ENCODE peak calls at places on chromosomes 7 and 10, in six cellular contexts. R is A549, Y is fibroblast of pulmonary artery, K is choroid plexus epithelial cell, H is astrocyte, S is IMR-90. C is an unnamed sample.
A peak's percentile ranks its signal among the peaks of the same experiment; 100 is the strongest.

GRCh38 chr7:108809356-108809755 is 239.7 kb downstream of the DNAJB9 start:
- DNase-seq in Y (no peak), R (no peak), S (no peak), H (no peak), K (no peak), C (peak; percentile 39)

GRCh38 chr10:48600645-48601505 is 4.0 kb downstream of the ARHGAP22 start:
- DNase-seq in H (no peak), S (no peak), Y (no peak), R (no peak), K (no peak), C (no peak)

GRCh38 chr10:26326874-26327273 is 110.3 kb downstream of the GAD2 start:
- DNase-seq in R (no peak), S (no peak), K (no peak), H (no peak), Y (no peak), C (no peak)

GRCh38 chr10:109987413-109987812 is 20.4 kb upstream of the ADD3 start:
- DNase-seq in H (peak; percentile 93), Y (peak; percentile 84), R (no peak), S (peak; percentile 89), K (peak; percentile 85), C (peak; percentile 67)

GRCh38 chr7:101146-101545 is 91.2 kb upstream of the FAM20C start:
- DNase-seq in Y (no peak), R (no peak), S (no peak), K (no peak), H (no peak), C (no peak)

GRCh38 chr10:88194041-88194887 is 330.8 kb downstream of the PTEN start:
- DNase-seq in Y (no peak), R (no peak), H (peak; percentile 12), K (no peak), S (peak; percentile 31), C (peak; percentile 26)

GRCh38 chr7:18590744-18591340 is 95.3 kb downstream of the HDAC9 start:
- DNase-seq in S (peak; percentile 67), R (peak; percentile 49), H (peak; percentile 40), Y (peak; percentile 84), K (peak; percentile 87), C (peak; percentile 74)

GRCh38 chr10:112361951-112362770 is 11.8 kb upstream of the ACSL5 start:
- DNase-seq in K (peak; percentile 38), Y (peak; percentile 81), R (no peak), S (peak; percentile 37), H (peak; percentile 30), C (peak; percentile 67)

GRCh38 chr7:67854236-67854635 is 857.6 kb downstream of the TYW1 start:
- DNase-seq in K (no peak), S (no peak), H (no peak), R (no peak), Y (no peak), C (no peak)

GRCh38 chr10:119427263-119427864 is 115.2 kb downstream of the RGS10 start:
- DNase-seq in S (no peak), R (no peak), K (no peak), Y (no peak), H (no peak), C (no peak)
- H3K4me3 ChIP-seq in S (no peak overlapping the region), R (no peak overlapping the region), K (no peak overlapping the region), Y (no peak overlapping the region), H (no peak overlapping the region), C (no peak overlapping the region)

GRCh38 chr10:13727574-13727973 is 140.8 kb downstream of the PRPF18 start:
- DNase-seq in H (no peak), K (no peak), Y (no peak), S (no peak), R (no peak), C (no peak)

GRCh38 chr10:13724484-13724883 is 137.7 kb downstream of the PRPF18 start:
- DNase-seq in R (no peak), K (peak; percentile 57), H (no peak), S (peak; percentile 92), Y (no peak), C (peak; percentile 96)

GRCh38 chr10:13728898-13729535 is 142.3 kb downstream of the PRPF18 start:
- DNase-seq in H (no peak), R (no peak), S (no peak), K (no peak), Y (no peak), C (no peak)

GRCh38 chr10:13722747-13723657 is 136.2 kb downstream of the PRPF18 start:
- DNase-seq in K (no peak), Y (peak; percentile 43), S (peak; percentile 78), H (no peak), R (no peak), C (peak; percentile 50)

DNA sequence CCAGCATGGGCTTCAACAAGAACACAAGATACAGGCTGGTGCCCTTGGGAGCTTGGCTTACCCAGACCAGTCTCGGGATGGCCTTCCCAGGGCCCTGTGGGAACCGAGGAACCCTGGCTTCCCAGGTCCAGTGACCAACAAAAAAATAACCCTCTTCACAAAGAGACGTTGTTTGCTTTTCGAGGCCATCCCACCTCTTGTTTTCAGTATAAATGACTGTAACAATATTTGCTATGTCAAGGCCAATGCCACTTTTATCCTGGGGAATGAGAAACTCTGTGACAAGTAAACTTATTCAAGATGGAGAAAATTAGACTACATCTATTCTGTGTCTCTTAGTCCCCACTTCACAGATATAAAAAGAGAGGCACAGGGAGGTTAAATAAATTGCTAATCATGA is 138.8 kb downstream of the PRPF18 start:
- DNase-seq in K (no peak), Y (no peak), H (no peak), R (no peak), S (no peak), C (no peak)
- TF ChIP-seq CTCF in K (no peak), Y (no peak), H (no peak), R (no peak), S (no peak), C (no peak)

GRCh38 chr7:27186450-27187157 is 1.6 kb upstream of the HOXA11 start:
- DNase-seq in K (no peak), Y (no peak), S (no peak), R (no peak), H (no peak), C (peak; percentile 73)

GRCh38 chr7:27188666-27189559 is 3.9 kb upstream of the HOXA11 start:
- DNase-seq in Y (peak; percentile 47), H (no peak), S (no peak), R (no peak), K (no peak), C (peak; percentile 79)

GRCh38 chr7:27187158-27187701 is 2.2 kb upstream of the HOXA11 start:
- DNase-seq in H (no peak), Y (no peak), K (no peak), R (no peak), S (no peak), C (peak; percentile 79)

GRCh38 chr7:27189560-27190283 is 4.7 kb upstream of the HOXA11 start:
- DNase-seq in H (no peak), K (no peak), R (no peak), Y (no peak), S (no peak), C (peak; percentile 71)

GRCh38 chr7:27187702-27188665 is 3.0 kb upstream of the HOXA11 start:
- DNase-seq in R (no peak), K (no peak), H (no peak), Y (no peak), S (no peak), C (peak; percentile 65)
- H3K4me3 ChIP-seq in R (no peak overlapping the region), K (no peak overlapping the region), H (no peak overlapping the region), Y (peak overlapping the region; percentile 21), S (no peak overlapping the region), C (peak overlapping the region; percentile 67)

GRCh38 chr10:28892818-28893547 is 215.7 kb downstream of the BAMBI start:
- DNase-seq in S (peak; percentile 86), R (no peak), K (peak; percentile 65), Y (peak; percentile 73), H (peak; percentile 70), C (peak; percentile 17)

GRCh38 chr10:28890121-28890950 is 213.0 kb downstream of the BAMBI start:
- DNase-seq in Y (no peak), H (peak; percentile 16), K (no peak), R (no peak), S (no peak), C (no peak)

DNA sequence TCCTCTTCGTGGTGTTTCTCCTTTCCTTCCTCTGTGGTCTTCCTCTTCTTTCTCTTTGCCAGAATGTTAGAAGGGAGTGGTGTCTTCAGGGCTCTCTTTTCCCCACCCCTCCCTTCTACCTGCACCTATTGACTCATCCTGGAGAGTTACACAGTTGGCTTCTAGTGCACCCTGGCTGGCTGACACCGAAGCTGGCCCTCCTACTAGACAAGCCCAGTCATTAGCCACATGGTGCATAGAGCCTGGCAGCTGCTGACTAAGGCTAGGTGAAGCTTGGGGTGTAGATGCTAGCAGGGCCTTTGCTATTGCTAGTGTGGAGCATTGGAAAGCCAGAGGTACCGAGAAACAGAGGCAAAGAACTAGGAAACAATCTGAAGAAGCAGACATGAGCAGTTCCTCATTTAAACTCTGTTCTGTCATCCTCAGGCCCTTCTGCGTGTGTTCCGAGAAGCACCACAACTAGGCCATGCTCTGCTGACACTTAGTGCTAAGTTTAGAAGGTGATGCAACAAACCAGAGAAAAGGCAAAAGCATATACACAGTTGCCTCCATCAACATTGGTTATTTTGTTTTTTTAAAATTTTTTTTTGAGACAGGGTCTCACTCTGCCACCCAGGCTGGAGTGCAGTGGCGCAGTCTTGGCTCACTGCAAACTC is 213.9 kb downstream of the BAMBI start:
- DNase-seq in K (no peak), H (no peak), Y (no peak), S (no peak), R (no peak), C (no peak)
- TF ChIP-seq CTCF in K (no peak), H (no peak), Y (no peak), S (no peak), R (no peak), C (no peak)

GRCh38 chr7:155803418-155804376 is 8.6 kb downstream of the SHH start:
- DNase-seq in S (no peak), H (no peak), K (no peak), R (peak; percentile 64), Y (no peak), C (no peak)

GRCh38 chr7:155804431-155804831 is 7.8 kb downstream of the SHH start:
- DNase-seq in H (no peak), Y (no peak), S (no peak), K (no peak), R (no peak), C (no peak)

GRCh38 chr7:155805826-155806095 is 6.5 kb downstream of the SHH start:
- DNase-seq in Y (no peak), K (no peak), H (no peak), S (no peak), R (no peak), C (no peak)

GRCh38 chr7:155806096-155806871 is 6.0 kb downstream of the SHH start:
- DNase-seq in R (no peak), S (no peak), Y (no peak), K (peak; percentile 27), H (no peak), C (no peak)

DNA sequence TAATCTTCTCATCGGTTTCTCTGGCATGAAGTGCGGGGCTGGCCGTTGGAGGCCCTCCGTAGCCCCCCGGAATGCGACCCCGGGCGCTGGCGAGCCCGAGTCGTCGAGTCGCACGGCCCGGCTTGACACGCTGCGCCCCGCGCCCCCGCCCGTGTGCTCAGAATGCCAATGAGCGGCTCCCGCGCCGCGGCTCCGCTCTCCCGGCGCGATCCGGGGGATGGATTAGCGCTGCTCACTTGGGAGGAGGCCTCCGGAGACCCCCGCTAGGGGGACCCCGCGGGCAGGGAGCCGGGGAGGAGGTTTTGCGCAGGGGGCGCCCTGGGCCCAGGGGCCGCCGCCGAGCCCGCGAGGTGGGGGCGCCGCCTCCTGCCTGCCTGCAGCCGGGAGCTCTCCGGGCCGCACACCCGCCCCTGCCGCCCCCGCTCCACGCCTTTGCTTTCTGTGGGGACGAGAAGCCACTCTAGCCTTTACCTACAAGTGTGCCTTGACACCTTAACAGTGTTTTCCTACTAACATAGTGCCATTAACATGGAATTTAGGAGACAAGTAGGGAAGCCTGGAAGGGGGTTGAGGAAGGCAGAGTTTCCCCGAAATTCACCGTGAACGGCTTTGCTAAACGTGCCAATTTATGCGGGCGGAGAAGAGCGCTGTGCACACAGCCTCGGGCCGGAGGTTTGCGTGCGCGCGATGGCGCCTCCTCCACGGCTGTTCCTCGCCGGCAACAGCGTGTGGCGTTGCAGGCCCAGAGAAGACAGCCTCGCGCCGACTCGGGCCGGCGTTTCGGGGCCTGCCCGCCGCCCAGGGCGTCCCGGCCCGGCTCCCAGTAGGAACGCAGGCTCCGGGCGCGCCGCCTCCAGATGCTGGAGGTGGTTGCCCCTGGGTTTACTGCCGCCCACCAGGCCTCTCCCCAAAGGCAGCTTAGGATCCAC is 7.1 kb downstream of the SHH start:
- DNase-seq in S (peak; percentile 65), R (peak; percentile 83), Y (peak; percentile 78), K (peak; percentile 80), H (peak; percentile 60), C (peak; percentile 66)
- H3K4me3 ChIP-seq in S (peak overlapping the region; percentile 38), R (peak overlapping the region; percentile 51), Y (peak overlapping the region; percentile 47), K (peak overlapping the region; percentile 50), H (peak overlapping the region; percentile 47), C (peak overlapping the region; percentile 56)

C was measured in fibroblast of villous mesenchyme.